ENCODE peak calls at places on chromosomes 11 and 22, in seven cellular contexts. K is NCI-H1436 treated with DMSO at 0.1 percent for 48 hours, S is naive B cell, O is AG09309, Q is GM23248, G is retina, R is cardiac fibroblast. J is an unnamed sample.

GRCh38 chr11:78219493-78220217 is 30.9 kb downstream of the USP35 start:
- DNase-seq in K (no peak), S (no peak), O (no peak), Q (peak; percentile 4), G (no peak), R (no peak), J (no peak)

GRCh38 chr11:114015117-114015516 is 40.2 kb downstream of the HTR3A start:
- DNase-seq in K (no peak), S (no peak), O (no peak), Q (no peak), G (no peak), R (no peak), J (no peak)

GRCh38 chr22:29623553-29624169 is 20.2 kb downstream of the NF2 start:
- DNase-seq in K (no peak), S (no peak), O (no peak), Q (no peak), G (no peak), R (no peak), J (no peak)

GRCh38 chr11:1335811-1336761 is 26.7 kb upstream of the TOLLIP start:
- DNase-seq in K (no peak), S (peak; percentile 29), O (peak; percentile 82), Q (peak; percentile 92), G (peak; percentile 54), R (peak; percentile 93), J (peak; percentile 93)

GRCh38 chr11:16924826-16925494 is 89.3 kb downstream of the PLEKHA7 start:
- DNase-seq in K (no peak), S (no peak), O (no peak), Q (peak; percentile 40), G (peak; percentile 82), R (peak; percentile 53), J (peak; percentile 61)

GRCh38 chr11:8262552-8263108 is 1.0 kb downstream of the LMO1 start:
- DNase-seq in K (no peak), S (peak; percentile 29), O (no peak), Q (peak; percentile 86), G (peak; percentile 81), R (peak; percentile 47), J (peak; percentile 88)

GRCh38 chr11:111521132-111521531 is 6.6 kb downstream of the HOATZ start:
- DNase-seq in K (no peak), S (no peak), O (no peak), Q (peak; percentile 20), G (no peak), R (no peak), J (no peak)

GRCh38 chr11:69060005-69060404 is 11.3 kb downstream of the TPCN2 start:
- DNase-seq in K (no peak), S (no peak), O (no peak), Q (no peak), G (no peak), R (no peak), J (no peak)

GRCh38 chr22:45889093-45889538 is 87.8 kb downstream of the WNT7B start:
- DNase-seq in K (no peak), S (no peak), O (no peak), Q (no peak), G (no peak), R (no peak), J (no peak)

GRCh38 chr11:19499999-19500398 is 212.6 kb upstream of the NAV2 start:
- DNase-seq in K (no peak), S (no peak), O (no peak), Q (peak; percentile 99), G (no peak), R (peak; percentile 57), J (no peak)

GRCh38 chr11:5336331-5336730 is 7.0 kb downstream of the OR51B5 start:
- DNase-seq in K (no peak), S (no peak), O (no peak), Q (peak; percentile 26), G (no peak), R (peak; percentile 13), J (no peak)

GRCh38 chr11:20342347-20343279 is 20.9 kb upstream of the HTATIP2 start:
- DNase-seq in K (no peak), S (no peak), O (no peak), Q (no peak), G (peak; percentile 40), R (no peak), J (no peak)

GRCh38 chr11:118211006-118211405 is 13.8 kb downstream of the JAML start:
- DNase-seq in K (no peak), S (no peak), O (no peak), Q (peak; percentile 83), G (no peak), R (peak; percentile 48), J (peak; percentile 25)

GRCh38 chr22:43796567-43796966 is 15.5 kb downstream of the EFCAB6 start:
- DNase-seq in K (no peak), S (no peak), O (peak; percentile 53), Q (peak; percentile 62), G (peak; percentile 29), R (peak; percentile 79), J (peak; percentile 73)

GRCh38 chr11:19110290-19110689 is 6.7 kb upstream of the ZDHHC13 start:
- DNase-seq in K (no peak), S (no peak), O (no peak), Q (no peak), G (no peak), R (peak; percentile 7), J (no peak)

GRCh38 chr11:129636926-129637325 is 178.7 kb upstream of the TMEM45B start:
- DNase-seq in K (no peak), S (no peak), O (no peak), Q (peak; percentile 42), G (no peak), R (no peak), J (no peak)

GRCh38 chr11:57248780-57249383 is 11.8 kb upstream of the APLNR start:
- DNase-seq in K (no peak), S (no peak), O (peak; percentile 33), Q (peak; percentile 89), G (peak; percentile 90), R (peak; percentile 81), J (peak; percentile 83)

GRCh38 chr22:47249370-47249928 is 487.0 kb downstream of the TBC1D22A start:
- DNase-seq in K (no peak), S (no peak), O (no peak), Q (no peak), G (no peak), R (no peak), J (no peak)

GRCh38 chr11:134276396-134277175 is 407 bp downstream of the GLB1L3 start:
- DNase-seq in K (no peak), S (no peak), O (no peak), Q (peak; percentile 5), G (peak; percentile 80), R (no peak), J (no peak)

J was measured in adipocyte.